ENCODE peak calls at places on chromosome 14, in six cellular contexts. H is activated B cell treated with CpG ODN at 0.5 μM for 24 hours; V is cardiac muscle cell; F is activated CD4-positive, alpha-beta T cell treated with anti-CD3 and anti-CD28 coated beads for 1 hour; C is memory B cell; E is NCI-H1417. W is an unnamed sample.

GRCh38 chr14:102775855-102776760 is 1.1 kb upstream of the TRAF3 start:
- DNase-seq in E (no peak), F (no peak), H (peak; percentile 37), C (no peak), V (peak; percentile 27), W (peak; percentile 69)

GRCh38 chr14:36313898-36314297 is 6.5 kb downstream of the MBIP start:
- DNase-seq in C (no peak), E (peak; percentile 49), H (no peak), V (no peak), F (no peak), W (no peak)

GRCh38 chr14:34350903-34351302 is 111.1 kb downstream of the SPTSSA start:
- DNase-seq in E (no peak), H (no peak), F (no peak), C (no peak), V (no peak), W (no peak)

GRCh38 chr14:66330916-66331315 is 155.3 kb upstream of the CCDC196 start:
- DNase-seq in C (no peak), V (no peak), E (no peak), H (no peak), F (no peak), W (peak; percentile 2)

GRCh38 chr14:28398501-28398900 is 368.1 kb upstream of the FOXG1 start:
- DNase-seq in F (no peak), C (no peak), V (no peak), E (no peak), H (no peak), W (no peak)

GRCh38 chr14:64658201-64658600 is 46.0 kb upstream of the PLEKHG3 start:
- DNase-seq in F (no peak), E (no peak), H (no peak), V (no peak), C (no peak), W (no peak)

GRCh38 chr14:69010632-69011031 is 31.5 kb upstream of the ACTN1 start:
- DNase-seq in F (peak; percentile 12), C (no peak), H (no peak), V (no peak), E (no peak), W (no peak)

GRCh38 chr14:105294142-105294597 is 6.6 kb downstream of the BRF1 start:
- DNase-seq in H (peak; percentile 46), F (peak; percentile 39), C (no peak), V (no peak), E (no peak), W (peak; percentile 63)

GRCh38 chr14:54901380-54902142 is 1.1 kb downstream of the GCH1 start:
- DNase-seq in C (no peak), V (no peak), F (no peak), H (no peak), E (no peak), W (no peak)

GRCh38 chr14:65333926-65334687 is 78.4 kb upstream of the FUT8 start:
- DNase-seq in H (no peak), V (no peak), F (no peak), C (no peak), E (no peak), W (peak; percentile 93)

GRCh38 chr14:68688872-68689371 is 103.9 kb downstream of the ZFP36L1 start:
- DNase-seq in E (no peak), F (no peak), V (no peak), C (no peak), H (no peak), W (peak; percentile 86)

GRCh38 chr14:103140316-103141109 is 17.3 kb downstream of the TNFAIP2 start:
- DNase-seq in C (peak; percentile 59), F (no peak), H (no peak), E (peak; percentile 98), V (no peak), W (no peak)

GRCh38 chr14:104290756-104291122 is 152.4 kb downstream of the KIF26A start:
- DNase-seq in H (no peak), V (no peak), E (no peak), F (no peak), C (no peak), W (no peak)

GRCh38 chr14:81268016-81268416 is 47.3 kb upstream of the GTF2A1 start:
- DNase-seq in V (no peak), F (no peak), C (no peak), H (no peak), E (peak; percentile 14), W (no peak)

GRCh38 chr14:59377485-59377884 is 87.7 kb downstream of the GPR135 start:
- DNase-seq in H (no peak), E (no peak), C (no peak), F (no peak), V (no peak), W (no peak)

W was measured in AG10803.